ENCODE peak calls at places on chromosomes 6 and 20, in eight cellular contexts. S, H, O, K, L, D, B and J are unnamed samples.

GRCh38 chr6:162798546-162798945 is 70.8 kb downstream of the PACRG start:
- ATAC-seq in H (no peak), S (no peak), B (peak; percentile 34), L (no peak), D (no peak), O (no peak), K (no peak), J (no peak)

GRCh38 chr20:53950578-53950977 is 119.8 kb downstream of the BCAS1 start:
- ATAC-seq in O (no peak), D (no peak), L (no peak), K (no peak), S (no peak), B (no peak), H (no peak), J (no peak)

GRCh38 chr6:93962566-93962965 is 543.2 kb upstream of the EPHA7 start:
- ATAC-seq in S (no peak), D (no peak), K (no peak), H (no peak), O (no peak), L (no peak), B (no peak), J (no peak)

GRCh38 chr6:148657053-148657452 is 89.8 kb upstream of the UST start:
- ATAC-seq in B (peak; percentile 61), H (peak; percentile 91), O (no peak), S (no peak), K (no peak), L (no peak), D (no peak), J (peak; percentile 61)

GRCh38 chr20:25223179-25223661 is 24.7 kb upstream of the PYGB start:
- ATAC-seq in D (peak; percentile 79), H (no peak), K (peak; percentile 81), O (peak; percentile 91), L (peak; percentile 83), B (peak; percentile 42), S (peak; percentile 95), J (no peak)

GRCh38 chr6:16082367-16082766 is 46.5 kb upstream of the MYLIP start:
- ATAC-seq in D (no peak), L (no peak), B (no peak), S (no peak), H (no peak), O (peak; percentile 31), K (no peak), J (no peak)

GRCh38 chr6:136564170-136564569 is 13.9 kb upstream of the MAP7 start:
- ATAC-seq in K (no peak), S (no peak), O (peak; percentile 53), D (no peak), B (no peak), L (no peak), H (no peak), J (no peak)

GRCh38 chr6:47440722-47441121 is 36.9 kb upstream of the CD2AP start:
- ATAC-seq in O (no peak), B (peak; percentile 76), L (no peak), K (no peak), H (no peak), S (no peak), D (no peak), J (peak; percentile 34)

GRCh38 chr6:166726193-166726592 is 99.1 kb upstream of the RPS6KA2 start:
- ATAC-seq in L (peak; percentile 70), B (no peak), O (no peak), S (no peak), H (no peak), K (no peak), D (no peak), J (no peak)

GRCh38 chr6:33418690-33419291 is 884 bp upstream of the CUTA start:
- ATAC-seq in H (no peak), B (peak; percentile 5), S (no peak), D (peak; percentile 0), L (no peak), O (peak; percentile 2), K (no peak), J (no peak)

GRCh38 chr20:44703183-44703925 is 11.8 kb upstream of the CCN5 start:
- ATAC-seq in D (no peak), S (no peak), B (no peak), H (peak; percentile 56), L (no peak), K (peak; percentile 29), O (no peak), J (peak; percentile 34)

GRCh38 chr6:118867181-118867580 is 26.8 kb upstream of the ASF1A start:
- ATAC-seq in B (no peak), D (no peak), O (no peak), K (no peak), H (no peak), L (peak; percentile 64), S (no peak), J (no peak)

GRCh38 chr20:8457978-8458377 is 325.9 kb downstream of the PLCB1 start:
- ATAC-seq in D (no peak), H (peak; percentile 19), K (no peak), O (no peak), S (no peak), L (no peak), B (no peak), J (no peak)

GRCh38 chr6:69780585-69781178 is 16.1 kb downstream of the LMBRD1 start:
- ATAC-seq in B (no peak), O (no peak), S (no peak), L (no peak), H (no peak), D (no peak), K (peak; percentile 89), J (no peak)

GRCh38 chr6:27154696-27155095 is 92.8 kb upstream of the PRSS16 start:
- ATAC-seq in S (no peak), H (no peak), B (peak; percentile 10), D (no peak), L (no peak), O (no peak), K (no peak), J (no peak)

GRCh38 chr6:13239530-13240455 is 88.5 kb downstream of the TBC1D7 start:
- ATAC-seq in S (no peak), H (no peak), B (peak; percentile 35), L (no peak), K (peak; percentile 73), D (no peak), O (peak; percentile 57), J (no peak)

GRCh38 chr6:134299236-134299635 is 18.7 kb downstream of the SGK1 start:
- ATAC-seq in B (no peak), K (peak; percentile 84), D (no peak), S (no peak), L (peak; percentile 48), H (no peak), O (no peak), J (no peak)

GRCh38 chr6:45420909-45421699 is 43.4 kb upstream of the SUPT3H start:
- ATAC-seq in O (peak; percentile 39), D (no peak), B (no peak), L (peak; percentile 1), K (no peak), H (no peak), S (peak; percentile 1), J (no peak)

GRCh38 chr6:148419430-148419829 is 76.8 kb downstream of the SASH1 start:
- ATAC-seq in D (no peak), L (no peak), S (no peak), K (no peak), O (no peak), H (no peak), B (no peak), J (no peak)

GRCh38 chr6:31899882-31900722 is 1.8 kb downstream of the ZBTB12 start:
- ATAC-seq in B (no peak), O (no peak), K (no peak), L (no peak), D (no peak), S (no peak), H (no peak), J (no peak)

GRCh38 chr6:31901415-31901952 is 402 bp downstream of the ZBTB12 start:
- ATAC-seq in S (peak; percentile 28), D (peak; percentile 8), L (peak; percentile 42), B (peak; percentile 6), H (peak; percentile 37), K (no peak), O (peak; percentile 46), J (peak; percentile 8)

GRCh38 chr6:31900917-31901414 is 920 bp downstream of the ZBTB12 start:
- ATAC-seq in D (peak; percentile 7), H (no peak), S (no peak), O (no peak), L (no peak), K (no peak), B (no peak), J (no peak)

GRCh38 chr6:31903957-31904356 is 2.1 kb upstream of the ZBTB12 start:
- ATAC-seq in K (no peak), O (no peak), B (no peak), D (no peak), L (no peak), H (peak; percentile 35), S (no peak), J (no peak)

GRCh38 chr6:31901953-31902643 is at the start of gene ZBTB12:
- ATAC-seq in S (peak; percentile 73), K (peak; percentile 76), D (peak; percentile 45), H (peak; percentile 88), L (peak; percentile 83), O (peak; percentile 84), B (peak; percentile 81), J (peak; percentile 87)
- TF ChIP-seq CTCF in S (no peak), K (peak; percentile 48), D (no peak), H (no peak), L (no peak), O (no peak), B (no peak), J (peak; percentile 5)

GRCh38 chr20:4925842-4926530 is 75.3 kb downstream of the SLC23A2 start:
- ATAC-seq in O (no peak), K (peak; percentile 43), H (peak; percentile 72), D (no peak), B (no peak), L (no peak), S (no peak), J (peak; percentile 90)
- TF ChIP-seq POLR2AphosphoS5 in O (no peak), K (no peak), H (no peak), D (no peak), B (no peak), L (no peak), S (no peak), J (peak; percentile 10)

GRCh38 chr6:142802124-142802523 is 142.9 kb downstream of the HIVEP2 start:
- ATAC-seq in O (no peak), L (peak; percentile 97), B (peak; percentile 44), H (peak; percentile 83), D (peak; percentile 80), S (peak; percentile 92), K (peak; percentile 74), J (peak; percentile 78)
- TF ChIP-seq CTCF in O (no peak), L (no peak), B (no peak), H (no peak), D (no peak), S (no peak), K (no peak), J (no peak)

DNA sequence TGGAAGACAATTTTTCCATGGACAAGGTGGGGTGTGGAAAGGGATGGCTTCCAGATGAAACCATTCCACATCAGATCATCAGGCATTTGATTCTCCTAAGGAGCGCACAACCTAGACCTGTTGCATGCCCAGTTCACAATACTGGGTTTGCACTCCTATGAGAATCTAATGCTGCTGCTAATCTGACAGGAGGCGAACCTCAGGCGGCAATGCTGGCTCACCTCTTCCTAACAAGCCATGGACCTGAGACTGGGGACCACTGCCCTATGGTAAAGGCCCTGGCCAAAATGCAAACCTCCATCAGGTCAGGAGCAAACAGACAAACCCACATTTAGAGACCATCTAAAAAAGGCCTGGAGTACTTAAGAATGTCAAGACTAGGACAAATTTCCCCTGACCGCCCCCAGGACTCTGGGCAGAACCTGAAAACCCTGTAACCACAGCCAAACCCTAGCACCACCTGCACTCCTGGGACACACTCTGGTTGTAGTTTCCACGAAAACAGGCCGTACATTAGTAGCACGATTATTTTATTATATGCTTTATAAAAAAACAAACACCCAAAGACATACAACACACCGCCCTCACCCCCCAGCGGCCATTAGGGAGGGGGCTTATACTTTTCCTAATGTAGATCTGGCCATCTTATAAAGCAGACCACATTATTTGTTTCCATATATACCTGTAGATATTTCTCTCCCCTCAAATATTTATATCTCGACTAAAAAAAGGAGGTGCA is 27.3 kb downstream of the SNX5 start:
- ATAC-seq in O (peak; percentile 5), B (no peak), L (no peak), H (no peak), K (no peak), S (no peak), D (no peak), J (no peak)
- TF ChIP-seq POLR2AphosphoS5 in O (peak; percentile 63), B (no peak), L (no peak), H (no peak), K (peak; percentile 45), S (no peak), D (peak; percentile 11), J (no peak)